ENCODE peak calls at places on chromosomes 5 and 9, in seven cellular contexts. One of them, this sample, is unnamed.

GRCh38 chr5:100550531-100551036 is 15.4 kb downstream of the FAM174A start:
- DNase-seq in mesendoderm: no peak
- DNase-seq in mesenchymal stem cell: no peak
- DNase-seq in H9: no peak
- DNase-seq in IMR-90: peak
- DNase-seq in trophoblast cell: no peak
- DNase-seq in H1: no peak
- DNase-seq in this sample: no peak

GRCh38 chr9:34508463-34508862 is 14.3 kb downstream of the ENHO start:
- DNase-seq in mesendoderm: no peak
- DNase-seq in mesenchymal stem cell: no peak
- DNase-seq in H9: no peak
- DNase-seq in IMR-90: no peak
- DNase-seq in trophoblast cell: no peak
- DNase-seq in H1: no peak
- DNase-seq in this sample: no peak

GRCh38 chr9:94779101-94779500 is 52.6 kb downstream of the AOPEP start:
- DNase-seq in mesendoderm: peak
- DNase-seq in mesenchymal stem cell: no peak
- DNase-seq in H9: no peak
- DNase-seq in IMR-90: no peak
- DNase-seq in trophoblast cell: no peak
- DNase-seq in H1: no peak
- DNase-seq in this sample: no peak

GRCh38 chr9:24832307-24832706 is 286.6 kb upstream of the IZUMO3 start:
- DNase-seq in mesendoderm: peak
- DNase-seq in mesenchymal stem cell: no peak
- DNase-seq in H9: no peak
- DNase-seq in IMR-90: no peak
- DNase-seq in trophoblast cell: no peak
- DNase-seq in H1: peak
- DNase-seq in this sample: no peak

GRCh38 chr5:122145906-122146305 is 16.6 kb downstream of the ZNF474 start:
- DNase-seq in mesendoderm: no peak
- DNase-seq in mesenchymal stem cell: no peak
- DNase-seq in H9: no peak
- DNase-seq in IMR-90: no peak
- DNase-seq in trophoblast cell: no peak
- DNase-seq in H1: no peak
- DNase-seq in this sample: no peak

GRCh38 chr5:60463179-60463868 is 236.6 kb downstream of the DEPDC1B start:
- DNase-seq in mesendoderm: no peak
- DNase-seq in mesenchymal stem cell: peak
- DNase-seq in H9: no peak
- DNase-seq in IMR-90: no peak
- DNase-seq in trophoblast cell: peak
- DNase-seq in H1: no peak
- DNase-seq in this sample: no peak

GRCh38 chr5:122515709-122516431 is 203.8 kb downstream of the SNCAIP start:
- DNase-seq in mesendoderm: peak
- DNase-seq in mesenchymal stem cell: peak
- DNase-seq in H9: peak
- DNase-seq in IMR-90: peak
- DNase-seq in trophoblast cell: peak
- DNase-seq in H1: no peak
- DNase-seq in this sample: peak

GRCh38 chr9:36328798-36329411 is 70.7 kb upstream of the GNE start:
- DNase-seq in mesendoderm: peak
- DNase-seq in mesenchymal stem cell: peak
- DNase-seq in H9: no peak
- DNase-seq in IMR-90: peak
- DNase-seq in trophoblast cell: peak
- DNase-seq in H1: no peak
- DNase-seq in this sample: peak

GRCh38 chr9:99135498-99135897 is 30.6 kb downstream of the TGFBR1 start:
- DNase-seq in mesendoderm: no peak
- DNase-seq in mesenchymal stem cell: no peak
- DNase-seq in H9: no peak
- DNase-seq in IMR-90: no peak
- DNase-seq in trophoblast cell: no peak
- DNase-seq in H1: no peak
- DNase-seq in this sample: no peak

GRCh38 chr5:178289438-178289837 is 56.8 kb upstream of the PHYKPL start:
- DNase-seq in mesendoderm: no peak
- DNase-seq in mesenchymal stem cell: no peak
- DNase-seq in H9: no peak
- DNase-seq in IMR-90: no peak
- DNase-seq in trophoblast cell: no peak
- DNase-seq in H1: no peak
- DNase-seq in this sample: no peak

GRCh38 chr5:139844472-139845145 is 49.0 kb downstream of the PSD2 start:
- DNase-seq in mesendoderm: peak
- DNase-seq in mesenchymal stem cell: peak
- DNase-seq in H9: peak
- DNase-seq in IMR-90: peak
- DNase-seq in trophoblast cell: peak
- DNase-seq in H1: peak
- DNase-seq in this sample: peak

GRCh38 chr9:124392855-124393460 is 22.3 kb downstream of the PSMB7 start:
- DNase-seq in mesendoderm: peak
- DNase-seq in mesenchymal stem cell: peak
- DNase-seq in H9: peak
- DNase-seq in IMR-90: peak
- DNase-seq in trophoblast cell: peak
- DNase-seq in H1: no peak
- DNase-seq in this sample: no peak

GRCh38 chr5:13921573-13921972 is 22.9 kb downstream of the DNAH5 start:
- DNase-seq in mesendoderm: no peak
- DNase-seq in mesenchymal stem cell: peak
- DNase-seq in H9: no peak
- DNase-seq in IMR-90: peak
- DNase-seq in trophoblast cell: no peak
- DNase-seq in H1: no peak
- DNase-seq in this sample: no peak

GRCh38 chr5:142065273-142065672 is 43.3 kb upstream of the NDFIP1 start:
- DNase-seq in mesendoderm: peak
- DNase-seq in mesenchymal stem cell: peak
- DNase-seq in H9: no peak
- DNase-seq in IMR-90: peak
- DNase-seq in trophoblast cell: no peak
- DNase-seq in H1: no peak
- DNase-seq in this sample: peak

GRCh38 chr5:94771742-94772141 is 153.3 kb downstream of the SLF1 start:
- DNase-seq in mesendoderm: peak
- DNase-seq in mesenchymal stem cell: no peak
- DNase-seq in H9: no peak
- DNase-seq in IMR-90: no peak
- DNase-seq in trophoblast cell: no peak
- DNase-seq in H1: no peak
- DNase-seq in this sample: no peak

GRCh38 chr9:127801955-127802575 is 617 bp upstream of the FPGS start:
- DNase-seq in mesendoderm: no peak
- DNase-seq in mesenchymal stem cell: peak
- DNase-seq in H9: no peak
- DNase-seq in IMR-90: no peak
- DNase-seq in trophoblast cell: no peak
- DNase-seq in H1: no peak
- DNase-seq in this sample: no peak

DNA sequence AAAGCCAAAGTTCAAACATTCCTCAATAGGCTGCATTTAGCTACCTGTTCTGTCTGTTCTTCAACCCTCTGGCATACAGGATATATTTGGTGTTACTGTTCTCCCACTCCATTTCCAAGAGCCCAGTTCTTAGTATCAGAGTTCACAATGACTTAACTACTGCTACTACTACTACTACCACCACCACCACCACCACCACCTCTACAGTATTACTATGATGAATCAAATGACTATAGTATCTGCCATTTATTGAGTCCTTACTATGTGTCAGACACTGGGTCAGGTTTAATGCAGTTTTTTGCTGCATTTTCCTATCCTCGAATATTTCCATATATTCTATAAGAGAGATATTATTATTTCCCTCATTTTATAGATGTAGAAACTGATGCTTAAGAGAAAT is 937 bp upstream of the CD180 start:
- DNase-seq in mesendoderm: no peak
- DNase-seq in mesenchymal stem cell: no peak
- DNase-seq in H9: no peak
- DNase-seq in IMR-90: no peak
- DNase-seq in trophoblast cell: no peak
- DNase-seq in H1: no peak
- DNase-seq in this sample: no peak
- H3K23ac ChIP-seq in mesendoderm: no peak
- H3K23ac ChIP-seq in mesenchymal stem cell: no peak
- H3K23ac ChIP-seq in H9: no peak
- H3K23ac ChIP-seq in IMR-90: no peak
- H3K23ac ChIP-seq in trophoblast cell: no peak
- H3K23ac ChIP-seq in H1: no peak
- H3K23ac ChIP-seq in this sample: no peak

GRCh38 chr9:97077465-97078295 is 38.7 kb upstream of the CTSV start:
- DNase-seq in mesendoderm: no peak
- DNase-seq in mesenchymal stem cell: no peak
- DNase-seq in H9: no peak
- DNase-seq in IMR-90: no peak
- DNase-seq in trophoblast cell: no peak
- DNase-seq in H1: no peak
- DNase-seq in this sample: no peak
- H3K18ac ChIP-seq in mesendoderm: no peak
- H3K18ac ChIP-seq in mesenchymal stem cell: no peak
- H3K18ac ChIP-seq in H9: no peak
- H3K18ac ChIP-seq in IMR-90: no peak
- H3K18ac ChIP-seq in trophoblast cell: no peak
- H3K18ac ChIP-seq in H1: no peak
- H3K18ac ChIP-seq in this sample: no peak

GRCh38 chr5:72292411-72292810 is 27.6 kb downstream of the MRPS27 start:
- DNase-seq in mesendoderm: no peak
- DNase-seq in mesenchymal stem cell: no peak
- DNase-seq in H9: no peak
- DNase-seq in IMR-90: no peak
- DNase-seq in trophoblast cell: peak
- DNase-seq in H1: no peak
- DNase-seq in this sample: no peak

GRCh38 chr5:72295539-72295938 is 24.5 kb downstream of the MRPS27 start:
- DNase-seq in mesendoderm: no peak
- DNase-seq in mesenchymal stem cell: no peak
- DNase-seq in H9: no peak
- DNase-seq in IMR-90: no peak
- DNase-seq in trophoblast cell: no peak
- DNase-seq in H1: no peak
- DNase-seq in this sample: no peak

GRCh38 chr5:72293495-72294055 is 26.5 kb downstream of the MRPS27 start:
- DNase-seq in mesendoderm: no peak
- DNase-seq in mesenchymal stem cell: no peak
- DNase-seq in H9: no peak
- DNase-seq in IMR-90: no peak
- DNase-seq in trophoblast cell: no peak
- DNase-seq in H1: no peak
- DNase-seq in this sample: no peak

GRCh38 chr5:72296251-72296650 is 23.8 kb downstream of the MRPS27 start:
- DNase-seq in mesendoderm: no peak
- DNase-seq in mesenchymal stem cell: no peak
- DNase-seq in H9: no peak
- DNase-seq in IMR-90: no peak
- DNase-seq in trophoblast cell: no peak
- DNase-seq in H1: no peak
- DNase-seq in this sample: no peak

DNA sequence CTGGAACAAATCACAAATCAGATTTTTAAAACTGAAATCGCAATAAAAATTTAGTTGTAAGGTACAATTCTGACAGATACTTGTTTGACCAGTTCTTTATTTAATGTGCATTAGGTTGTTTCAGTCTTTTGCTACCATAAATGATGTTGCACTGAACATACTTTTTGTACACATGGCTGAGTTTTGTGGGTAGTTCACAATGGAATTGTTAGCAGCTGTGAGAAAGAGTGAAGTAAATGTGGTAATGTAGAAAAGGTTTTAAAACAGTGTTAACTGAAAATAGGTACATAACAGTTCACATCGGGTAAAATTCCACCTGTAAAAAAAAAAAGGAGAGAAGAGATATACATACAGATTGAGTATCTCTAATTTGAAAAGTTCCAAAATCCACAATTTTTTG is 25.6 kb downstream of the MRPS27 start:
- DNase-seq in mesendoderm: no peak
- DNase-seq in mesenchymal stem cell: no peak
- DNase-seq in H9: no peak
- DNase-seq in IMR-90: no peak
- DNase-seq in trophoblast cell: no peak
- DNase-seq in H1: no peak
- DNase-seq in this sample: no peak
- H3K9ac ChIP-seq in mesendoderm: no peak
- H3K9ac ChIP-seq in mesenchymal stem cell: no peak
- H3K9ac ChIP-seq in H9: no peak
- H3K9ac ChIP-seq in IMR-90: no peak
- H3K9ac ChIP-seq in trophoblast cell: no peak
- H3K9ac ChIP-seq in H1: no peak
- H3K9ac ChIP-seq in this sample: no peak

DNA sequence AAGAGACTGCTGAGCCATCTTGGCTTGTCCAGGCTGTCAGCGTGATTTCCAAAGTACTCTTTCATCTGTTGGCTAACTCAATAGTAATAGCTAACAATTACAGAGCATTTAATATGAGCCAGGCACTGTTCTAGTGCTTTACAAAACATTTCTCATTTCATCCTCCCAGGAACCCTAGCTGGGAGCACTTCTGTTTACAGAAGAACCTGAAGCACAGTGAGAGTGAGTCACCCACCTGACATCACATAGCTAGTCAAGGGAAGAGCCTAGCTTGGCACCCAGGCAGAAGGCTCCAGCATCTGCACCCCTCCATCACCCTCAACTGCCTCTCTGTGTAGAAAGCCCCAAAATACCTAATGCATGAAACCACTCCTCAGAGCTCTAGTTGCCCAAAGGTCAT is 57.5 kb upstream of the IQGAP2 start:
- DNase-seq in mesendoderm: no peak
- DNase-seq in mesenchymal stem cell: no peak
- DNase-seq in H9: no peak
- DNase-seq in IMR-90: no peak
- DNase-seq in trophoblast cell: no peak
- DNase-seq in H1: no peak
- DNase-seq in this sample: no peak
- H3K23ac ChIP-seq in mesendoderm: no peak
- H3K23ac ChIP-seq in mesenchymal stem cell: no peak
- H3K23ac ChIP-seq in H9: no peak
- H3K23ac ChIP-seq in IMR-90: no peak
- H3K23ac ChIP-seq in trophoblast cell: no peak
- H3K23ac ChIP-seq in H1: no peak
- H3K23ac ChIP-seq in this sample: no peak

GRCh38 chr5:82445729-82446349 is 167.7 kb upstream of the RPS23 start:
- DNase-seq in mesendoderm: no peak
- DNase-seq in mesenchymal stem cell: peak
- DNase-seq in H9: no peak
- DNase-seq in IMR-90: no peak
- DNase-seq in trophoblast cell: no peak
- DNase-seq in H1: no peak
- DNase-seq in this sample: no peak
- H3K18ac ChIP-seq in mesendoderm: no peak
- H3K18ac ChIP-seq in mesenchymal stem cell: no peak
- H3K18ac ChIP-seq in H9: no peak
- H3K18ac ChIP-seq in IMR-90: no peak
- H3K18ac ChIP-seq in trophoblast cell: no peak
- H3K18ac ChIP-seq in H1: no peak
- H3K18ac ChIP-seq in this sample: no peak

This sample was measured in neuronal stem cell.